ENCODE peak calls at places on chromosomes 3 and 15, in ten cellular contexts. M is lower lobe of right lung, E is OCI-LY7, B is Peyer's patch, O is cardiac fibroblast, T is upper lobe of right lung, J is stomach, D is K562, X is tibial artery, G is fibroblast of lung. Y is an unnamed sample.

GRCh38 chr3:143697975-143698374 is 150.3 kb downstream of the SLC9A9 start:
- DNase-seq in D (no peak), O (peak; percentile 15), X (no peak), E (no peak), B (no peak), M (no peak), J (no peak), T (no peak), G (no peak), Y (no peak)

GRCh38 chr3:52838561-52839267 is 3.9 kb upstream of the MUSTN1 start:
- DNase-seq in O (no peak), X (no peak), G (no peak), M (no peak), E (no peak), J (no peak), T (no peak), D (no peak), B (peak; percentile 16), Y (no peak)

GRCh38 chr15:58716027-58716426 is 33.5 kb downstream of the ADAM10 start:
- DNase-seq in G (no peak), T (no peak), X (no peak), O (no peak), J (no peak), E (no peak), D (no peak), B (no peak), M (no peak), Y (no peak)

GRCh38 chr3:40057077-40057476 is 247.7 kb downstream of the MYRIP start:
- DNase-seq in T (no peak), O (peak; percentile 27), D (no peak), G (no peak), E (no peak), M (no peak), J (no peak), B (no peak), X (no peak), Y (no peak)

GRCh38 chr3:100047455-100048141 is 66.7 kb downstream of the FILIP1L start:
- DNase-seq in X (no peak), E (peak; percentile 24), T (no peak), B (peak; percentile 57), O (peak; percentile 94), M (no peak), G (peak; percentile 99), D (no peak), J (no peak), Y (peak; percentile 82)

GRCh38 chr15:38768970-38769369 is 204.4 kb upstream of the RASGRP1 start:
- DNase-seq in T (no peak), D (peak; percentile 6), J (no peak), O (peak; percentile 59), G (peak; percentile 30), M (no peak), B (no peak), X (peak; percentile 64), E (no peak), Y (peak; percentile 4)

GRCh38 chr15:52440414-52440813 is 88.3 kb downstream of the MYO5A start:
- DNase-seq in E (no peak), M (no peak), T (no peak), O (peak; percentile 37), G (peak; percentile 60), J (no peak), B (no peak), X (no peak), D (no peak), Y (no peak)

GRCh38 chr3:128545120-128545752 is 52.2 kb upstream of the GATA2 start:
- DNase-seq in B (no peak), G (no peak), D (no peak), J (no peak), O (no peak), X (no peak), M (no peak), E (no peak), T (no peak), Y (no peak)

GRCh38 chr15:40298216-40298935 is 9.4 kb downstream of the PLCB2 start:
- DNase-seq in D (no peak), T (no peak), O (no peak), G (no peak), M (peak; percentile 13), X (no peak), E (no peak), J (no peak), B (no peak), Y (no peak)

GRCh38 chr3:184539801-184540440 is 21.7 kb upstream of the EPHB3 start:
- DNase-seq in M (no peak), O (no peak), B (no peak), X (no peak), D (no peak), G (no peak), E (no peak), T (no peak), J (no peak), Y (no peak)

GRCh38 chr3:25033407-25034029 is 394.5 kb upstream of the RARB start:
- DNase-seq in M (no peak), E (peak; percentile 56), B (no peak), D (peak; percentile 18), J (peak; percentile 26), X (no peak), T (no peak), O (peak; percentile 38), G (no peak), Y (peak; percentile 66)

GRCh38 chr15:50181983-50182232 is at the start of gene SLC27A2:
- DNase-seq in O (no peak), X (no peak), E (no peak), B (peak; percentile 46), T (peak; percentile 76), D (peak; percentile 84), J (peak; percentile 46), M (peak; percentile 64), G (no peak), Y (peak; percentile 27)

GRCh38 chr15:65346856-65347598 is 30.8 kb downstream of the IGDCC3 start:
- DNase-seq in E (no peak), X (no peak), M (no peak), D (no peak), T (no peak), B (no peak), J (no peak), G (no peak), O (no peak), Y (no peak)

GRCh38 chr15:47460775-47461174 is 256.5 kb upstream of the SEMA6D start:
- DNase-seq in D (no peak), O (no peak), M (peak; percentile 19), J (no peak), G (no peak), B (no peak), X (no peak), E (peak; percentile 1), T (no peak), Y (peak; percentile 0)

GRCh38 chr3:14869877-14870563 is 51.3 kb downstream of the FGD5 start:
- DNase-seq in J (no peak), X (peak; percentile 59), G (no peak), E (no peak), B (no peak), O (no peak), D (no peak), T (peak; percentile 35), M (no peak), Y (no peak)

GRCh38 chr3:193996641-193997089 is 139.3 kb upstream of the HES1 start:
- DNase-seq in B (no peak), T (no peak), J (no peak), G (peak; percentile 59), O (no peak), X (no peak), D (no peak), M (no peak), E (no peak), Y (no peak)

GRCh38 chr3:144369151-144369879 is 397.7 kb downstream of the DIPK2A start:
- DNase-seq in G (peak; percentile 5), B (no peak), J (no peak), M (no peak), T (no peak), X (no peak), D (no peak), E (no peak), O (no peak), Y (no peak)

GRCh38 chr15:60179786-60180391 is 175.8 kb downstream of the FOXB1 start:
- DNase-seq in X (no peak), O (peak; percentile 77), D (peak; percentile 28), E (peak; percentile 51), M (no peak), G (peak; percentile 33), B (peak; percentile 33), T (no peak), J (no peak), Y (peak; percentile 58)

GRCh38 chr3:31408720-31409119 is 124.0 kb upstream of the STT3B start:
- DNase-seq in B (no peak), T (no peak), D (no peak), J (no peak), E (no peak), G (no peak), O (no peak), X (no peak), M (no peak), Y (no peak)

GRCh38 chr3:9141903-9142302 is 107.5 kb downstream of the SRGAP3 start:
- DNase-seq in M (no peak), J (no peak), E (no peak), G (peak; percentile 25), B (no peak), O (no peak), X (no peak), D (no peak), T (no peak), Y (no peak)

GRCh38 chr3:157499342-157499963 is 3.8 kb downstream of the VEPH1 start:
- DNase-seq in X (no peak), M (peak; percentile 85), E (no peak), J (peak; percentile 73), O (no peak), B (no peak), G (peak; percentile 49), T (peak; percentile 85), D (no peak), Y (no peak)
- TF ChIP-seq CTCF in X (no peak), M (no peak), E (no peak), J (no peak), O (no peak), B (no peak), G (no peak), T (no peak), D (no peak), Y (no peak)

GRCh38 chr15:98873441-98874218 is 134.0 kb downstream of the PGPEP1L start:
- DNase-seq in G (peak; percentile 95), E (no peak), X (no peak), D (no peak), J (no peak), M (peak; percentile 61), T (no peak), B (no peak), O (peak; percentile 77), Y (peak; percentile 70)
- H3K4me3 ChIP-seq in G (no peak overlapping the region), E (no peak overlapping the region), X (peak overlapping the region; percentile 22), D (no peak overlapping the region), J (no peak overlapping the region), M (no peak overlapping the region), T (no peak overlapping the region), B (no peak overlapping the region), O (no peak overlapping the region), Y (peak overlapping the region; percentile 2)

GRCh38 chr3:178916223-178916622 is 155.4 kb downstream of the ZMAT3 start:
- DNase-seq in G (no peak), X (no peak), T (no peak), O (no peak), B (no peak), J (no peak), D (no peak), M (no peak), E (peak; percentile 3), Y (no peak)

GRCh38 chr3:178915365-178915764 is 156.2 kb downstream of the ZMAT3 start:
- DNase-seq in T (no peak), B (no peak), M (no peak), X (no peak), O (no peak), G (no peak), D (no peak), E (no peak), J (no peak), Y (peak; percentile 24)
- TF ChIP-seq CTCF in T (no peak), B (no peak), M (no peak), X (no peak), O (no peak), G (no peak), D (no peak), E (no peak), J (no peak), Y (no peak)

GRCh38 chr15:55197719-55198118 is 978 bp upstream of the RSL24D1 start:
- DNase-seq in X (no peak), D (no peak), M (no peak), G (no peak), J (no peak), B (no peak), O (no peak), E (no peak), T (no peak), Y (no peak)
- H3K4me3 ChIP-seq in X (peak overlapping the region; percentile 71), D (peak overlapping the region; percentile 90), M (peak overlapping the region; percentile 83), G (peak overlapping the region; percentile 53), J (peak overlapping the region; percentile 78), B (peak overlapping the region; percentile 63), O (peak overlapping the region; percentile 95), E (peak overlapping the region; percentile 98), T (peak overlapping the region; percentile 81), Y (peak overlapping the region; percentile 95)

Y was measured in GM12865.